ENCODE peak calls at places on chromosomes 2 and 18, in six cellular contexts. I is activated naive CD8-positive, alpha-beta T cell treated with anti-CD3 and anti-CD28 coated beads, Interleukin-2, amount 50 U/mL, for 24 hours; G is cardiac fibroblast; J is kidney; N is H1; M is M059J. P is an unnamed sample.

GRCh38 chr18:24089059-24089458 is 49.8 kb upstream of the CABYR start:
- DNase-seq in I (no peak), M (no peak), N (no peak), G (peak), J (no peak), P (no peak)

GRCh38 chr18:32956591-32957310 is 183.9 kb upstream of the KLHL14 start:
- DNase-seq in M (no peak), N (no peak), G (peak), J (no peak), I (no peak), P (no peak)

GRCh38 chr2:67625671-67626070 is 228.5 kb downstream of the ETAA1 start:
- DNase-seq in I (no peak), J (no peak), N (no peak), M (peak), G (peak), P (no peak)

GRCh38 chr2:69830045-69830905 is 815 bp downstream of the GMCL1 start:
- DNase-seq in I (peak), G (peak), M (peak), N (no peak), J (peak), P (peak)

GRCh38 chr2:122886479-122887130 is 1131.2 kb downstream of the TSN start:
- DNase-seq in N (no peak), J (no peak), I (no peak), M (no peak), G (no peak), P (no peak)

GRCh38 chr2:129748653-129749052 is 230.8 kb upstream of the RAB6C start:
- DNase-seq in I (no peak), N (peak), G (no peak), J (no peak), M (no peak), P (no peak)

GRCh38 chr18:59697236-59697932 is at the start of gene CCBE1:
- DNase-seq in N (peak), G (peak), I (peak), M (peak), J (peak), P (no peak)

GRCh38 chr2:102241616-102242260 is 54.9 kb downstream of the IL1RL2 start:
- DNase-seq in M (no peak), N (no peak), I (no peak), J (no peak), G (no peak), P (no peak)

GRCh38 chr2:158723921-158724802 is 71.0 kb upstream of the DAPL1 start:
- DNase-seq in G (no peak), J (peak), I (no peak), M (peak), N (peak), P (peak)

GRCh38 chr18:41993151-41993550 is 38.1 kb downstream of the PIK3C3 start:
- DNase-seq in I (no peak), J (no peak), N (no peak), G (no peak), M (no peak), P (no peak)

GRCh38 chr2:13480057-13480456 is 763.3 kb downstream of the TRIB2 start:
- DNase-seq in I (no peak), J (no peak), G (no peak), N (no peak), M (no peak), P (no peak)

GRCh38 chr18:50475538-50476193 is 84.2 kb upstream of the MAPK4 start:
- DNase-seq in N (no peak), I (no peak), M (no peak), G (no peak), J (no peak), P (no peak)

GRCh38 chr2:174344716-174345472 is 10.1 kb downstream of the SP9 start:
- DNase-seq in M (peak), I (no peak), N (no peak), G (peak), J (no peak), P (no peak)

GRCh38 chr2:237389831-237390230 is 24.1 kb downstream of the COL6A3 start:
- DNase-seq in N (no peak), M (no peak), I (no peak), J (no peak), G (no peak), P (no peak)

GRCh38 chr2:161136696-161137324 is 23.4 kb upstream of the TANK start:
- DNase-seq in M (peak), G (peak), J (no peak), I (no peak), N (no peak), P (no peak)

GRCh38 chr2:153595939-153596338 is 117.4 kb upstream of the RPRM start:
- DNase-seq in J (no peak), N (no peak), G (no peak), I (no peak), M (peak), P (no peak)

P was measured in putamen.